ENCODE peak calls at places on chromosomes 4 and X, in four cellular contexts. One of them, this sample, is unnamed.

GRCh38 chr4:183962413-183962812 is 57.3 kb downstream of the STOX2 start:
- DNase-seq in neuronal stem cell: no peak
- DNase-seq in HS-5: no peak
- DNase-seq in GM12865: no peak
- DNase-seq in this sample: no peak

GRCh38 chr4:186258216-186258811 is 7.7 kb upstream of the F11 start:
- DNase-seq in HS-5: no peak
- DNase-seq in GM12865: no peak
- DNase-seq in neuronal stem cell: no peak
- DNase-seq in this sample: no peak

GRCh38 chr4:172942840-172943239 is 225.8 kb upstream of the GALNT7 start:
- DNase-seq in GM12865: no peak
- DNase-seq in HS-5: no peak
- DNase-seq in neuronal stem cell: no peak
- DNase-seq in this sample: no peak

GRCh38 chr4:98659741-98660507 is 1.5 kb upstream of the TSPAN5 start:
- DNase-seq in GM12865: no peak
- DNase-seq in neuronal stem cell: no peak
- DNase-seq in HS-5: no peak
- DNase-seq in this sample: no peak

GRCh38 chr4:136818811-136819210 is 713.5 kb downstream of the PCDH18 start:
- DNase-seq in HS-5: no peak
- DNase-seq in GM12865: no peak
- DNase-seq in neuronal stem cell: no peak
- DNase-seq in this sample: no peak

GRCh38 chr4:2714071-2714770 is 41.9 kb downstream of the TNIP2 start:
- DNase-seq in neuronal stem cell: no peak
- DNase-seq in HS-5: no peak
- DNase-seq in GM12865: no peak
- DNase-seq in this sample: no peak

GRCh38 chr4:99410075-99410474 is 25.1 kb downstream of the ADH7 start:
- DNase-seq in neuronal stem cell: no peak
- DNase-seq in GM12865: no peak
- DNase-seq in HS-5: no peak
- DNase-seq in this sample: no peak

GRCh38 chrX:9845574-9845948 is 59.3 kb downstream of the SHROOM2 start:
- DNase-seq in HS-5: no peak
- DNase-seq in GM12865: no peak
- DNase-seq in neuronal stem cell: no peak
- DNase-seq in this sample: no peak

GRCh38 chr4:82555279-82555678 is 6.5 kb downstream of the TMEM150C start:
- DNase-seq in neuronal stem cell: no peak
- DNase-seq in HS-5: no peak
- DNase-seq in GM12865: no peak
- DNase-seq in this sample: no peak

GRCh38 chrX:153708415-153708814 is 15.8 kb downstream of the BCAP31 start:
- DNase-seq in GM12865: peak
- DNase-seq in HS-5: no peak
- DNase-seq in neuronal stem cell: no peak
- DNase-seq in this sample: no peak